ENCODE peak calls at places on chromosomes 3 and 15, in ten cellular contexts. L is colonic mucosa; D is CD4-positive, alpha-beta memory T cell; K is HCT116; R is tibial artery; X is AG04450; N is right cardiac atrium; V is lower lobe of right lung; G is CD4-positive, alpha-beta T cell; Q is H9. Y is an unnamed sample.

GRCh38 chr3:64815195-64815627 is 127.4 kb upstream of the ADAMTS9 start:
- DNase-seq in Q (no peak), N (no peak), R (no peak), V (no peak), K (no peak), G (no peak), L (no peak), D (no peak), X (no peak), Y (no peak)

GRCh38 chr3:131960324-131960723 is 74.5 kb downstream of the CPNE4 start:
- DNase-seq in X (peak), L (no peak), Q (no peak), K (no peak), N (no peak), R (no peak), G (no peak), D (no peak), V (no peak), Y (no peak)

GRCh38 chr3:186849392-186849975 is 7.0 kb downstream of the ADIPOQ start:
- DNase-seq in G (no peak), K (peak), X (no peak), L (no peak), V (no peak), R (no peak), Q (no peak), N (no peak), D (peak), Y (no peak)

GRCh38 chr3:189458536-189458935 is 172.7 kb upstream of the TP63 start:
- DNase-seq in V (no peak), X (no peak), N (peak), G (no peak), R (no peak), K (no peak), D (no peak), Q (no peak), L (no peak), Y (no peak)

GRCh38 chr3:151276038-151277027 is 2.0 kb downstream of the P2RY14 start:
- DNase-seq in Q (no peak), D (peak), K (no peak), G (no peak), X (no peak), N (no peak), L (no peak), R (no peak), V (no peak), Y (no peak)

GRCh38 chr3:193828477-193828876 is 235.5 kb downstream of the OPA1 start:
- DNase-seq in V (no peak), Q (no peak), R (no peak), G (no peak), N (no peak), X (no peak), D (no peak), K (no peak), L (no peak), Y (no peak)

GRCh38 chr15:97978408-97979130 is 18.1 kb downstream of the ARRDC4 start:
- DNase-seq in G (no peak), X (no peak), R (no peak), N (no peak), D (no peak), L (no peak), K (no peak), Q (no peak), V (no peak), Y (no peak)

GRCh38 chr3:126389112-126389791 is 5.5 kb upstream of the CFAP100 start:
- DNase-seq in V (peak), K (peak), L (peak), Q (peak), X (peak), G (no peak), R (peak), N (peak), D (no peak), Y (peak)

GRCh38 chr3:132161608-132162007 is 126.8 kb upstream of the CPNE4 start:
- DNase-seq in K (no peak), D (no peak), N (no peak), R (no peak), V (no peak), G (no peak), L (no peak), Q (peak), X (no peak), Y (no peak)

GRCh38 chr3:183253364-183253960 is 409 bp downstream of the B3GNT5 start:
- DNase-seq in D (peak), L (peak), G (no peak), N (peak), K (no peak), R (peak), X (peak), Q (no peak), V (peak), Y (no peak)

GRCh38 chr15:56211960-56212550 is 31.6 kb downstream of the RFX7 start:
- DNase-seq in G (no peak), R (no peak), L (no peak), K (no peak), N (no peak), Q (no peak), V (no peak), D (no peak), X (no peak), Y (no peak)

GRCh38 chr3:79019137-79019923 is 748.5 kb downstream of the ROBO1 start:
- DNase-seq in G (no peak), L (peak), K (no peak), R (peak), X (peak), N (peak), V (peak), Q (peak), D (no peak), Y (peak)

GRCh38 chr15:45126535-45127158 is 3.0 kb downstream of the DUOXA1 start:
- DNase-seq in D (peak), N (no peak), K (peak), R (no peak), G (peak), X (no peak), L (peak), Q (no peak), V (peak), Y (no peak)

GRCh38 chr3:71129611-71130515 is 453.7 kb downstream of the FOXP1 start:
- DNase-seq in D (peak), N (peak), G (no peak), V (no peak), L (no peak), X (no peak), K (no peak), R (no peak), Q (no peak), Y (no peak)

GRCh38 chr3:71127463-71128243 is 455.9 kb downstream of the FOXP1 start:
- DNase-seq in V (no peak), X (no peak), D (peak), R (no peak), Q (no peak), K (no peak), L (no peak), G (no peak), N (no peak), Y (no peak)

GRCh38 chr3:71125729-71126128 is 457.8 kb downstream of the FOXP1 start:
- DNase-seq in G (no peak), K (no peak), R (no peak), Q (no peak), X (no peak), L (no peak), D (no peak), V (no peak), N (no peak), Y (no peak)

GRCh38 chr3:71128951-71129350 is 454.6 kb downstream of the FOXP1 start:
- DNase-seq in X (no peak), N (no peak), G (no peak), Q (no peak), L (no peak), R (no peak), V (no peak), K (no peak), D (peak), Y (no peak)

GRCh38 chr3:71127052-71127451 is 456.5 kb downstream of the FOXP1 start:
- DNase-seq in G (no peak), D (no peak), X (no peak), V (no peak), N (no peak), L (no peak), K (no peak), Q (no peak), R (no peak), Y (no peak)
- H3K27ac ChIP-seq in G (peak), D (peak), X (no peak), V (peak), N (peak), L (peak), K (no peak), Q (no peak), R (peak), Y (no peak)

DNA sequence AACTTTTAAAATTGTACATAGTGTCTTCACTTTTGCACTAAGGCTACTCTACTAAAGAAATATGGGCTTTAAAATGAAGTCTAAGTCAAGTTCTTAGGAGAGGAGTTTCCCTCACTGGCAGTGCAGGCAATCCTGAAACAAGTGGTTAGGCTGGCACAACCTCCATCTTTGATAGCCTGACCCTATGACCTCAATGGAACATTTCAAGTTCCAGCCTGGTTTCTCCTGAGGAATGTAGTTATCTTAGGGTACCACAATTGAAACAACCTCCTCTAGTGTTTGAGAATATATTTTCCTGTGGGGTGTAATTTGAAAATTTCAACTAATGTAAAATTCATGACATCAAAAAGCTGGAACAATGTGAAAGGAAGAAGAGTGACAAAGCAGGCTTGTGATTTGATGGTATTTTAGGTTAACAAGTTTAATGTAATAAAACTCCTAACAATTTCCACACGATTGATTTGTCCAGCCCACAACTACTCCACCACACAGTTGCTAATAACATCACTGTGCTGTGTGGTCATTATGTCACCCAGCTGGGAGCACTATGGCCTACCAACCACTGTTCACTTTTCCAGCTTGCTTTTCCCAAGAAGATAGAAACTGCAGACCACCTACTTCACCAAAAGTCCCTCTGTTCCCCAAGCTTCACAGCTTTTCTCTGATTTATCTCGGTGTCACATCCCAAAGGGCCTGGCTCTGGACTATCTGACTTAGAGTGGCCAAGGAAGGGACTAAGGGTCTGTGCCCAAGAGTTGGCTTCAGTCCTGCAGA is 1.8 kb downstream of the WWTR1 start:
- DNase-seq in G (no peak), D (no peak), K (no peak), L (no peak), R (no peak), V (no peak), N (no peak), Q (no peak), X (no peak), Y (no peak)
- H3K27ac ChIP-seq in G (no peak), D (no peak), K (no peak), L (peak), R (peak), V (peak), N (peak), Q (no peak), X (peak), Y (no peak)

GRCh38 chr15:74620636-74621545 is 5.3 kb downstream of the CLK3 start:
- DNase-seq in D (peak), N (peak), V (peak), K (peak), R (peak), Q (peak), L (peak), X (no peak), G (peak), Y (peak)

GRCh38 chr15:74621936-74622335 is 6.3 kb downstream of the CLK3 start:
- DNase-seq in L (no peak), X (no peak), Q (peak), V (peak), N (peak), G (no peak), K (no peak), R (peak), D (no peak), Y (no peak)

GRCh38 chr15:74618841-74619596 is 3.4 kb downstream of the CLK3 start:
- DNase-seq in G (no peak), R (no peak), X (no peak), V (no peak), N (peak), D (no peak), Q (no peak), K (no peak), L (no peak), Y (no peak)

GRCh38 chr15:74621546-74621920 is 5.9 kb downstream of the CLK3 start:
- DNase-seq in R (peak), K (no peak), N (peak), V (no peak), D (no peak), L (no peak), X (no peak), Q (no peak), G (no peak), Y (peak)

GRCh38 chr15:74619916-74620635 is 4.4 kb downstream of the CLK3 start:
- DNase-seq in N (peak), R (no peak), Q (no peak), G (no peak), L (no peak), K (no peak), X (no peak), D (no peak), V (peak), Y (no peak)
- H3K27ac ChIP-seq in N (no peak), R (no peak), Q (no peak), G (no peak), L (no peak), K (no peak), X (no peak), D (no peak), V (no peak), Y (no peak)

GRCh38 chr3:127689266-127689860 is 16.6 kb downstream of the ABTB1 start:
- DNase-seq in G (no peak), K (no peak), X (no peak), Q (no peak), R (peak), N (peak), L (no peak), D (no peak), V (peak), Y (no peak)
- H3K27ac ChIP-seq in G (no peak), K (no peak), X (peak), Q (no peak), R (peak), N (peak), L (no peak), D (no peak), V (peak), Y (no peak)

DNA sequence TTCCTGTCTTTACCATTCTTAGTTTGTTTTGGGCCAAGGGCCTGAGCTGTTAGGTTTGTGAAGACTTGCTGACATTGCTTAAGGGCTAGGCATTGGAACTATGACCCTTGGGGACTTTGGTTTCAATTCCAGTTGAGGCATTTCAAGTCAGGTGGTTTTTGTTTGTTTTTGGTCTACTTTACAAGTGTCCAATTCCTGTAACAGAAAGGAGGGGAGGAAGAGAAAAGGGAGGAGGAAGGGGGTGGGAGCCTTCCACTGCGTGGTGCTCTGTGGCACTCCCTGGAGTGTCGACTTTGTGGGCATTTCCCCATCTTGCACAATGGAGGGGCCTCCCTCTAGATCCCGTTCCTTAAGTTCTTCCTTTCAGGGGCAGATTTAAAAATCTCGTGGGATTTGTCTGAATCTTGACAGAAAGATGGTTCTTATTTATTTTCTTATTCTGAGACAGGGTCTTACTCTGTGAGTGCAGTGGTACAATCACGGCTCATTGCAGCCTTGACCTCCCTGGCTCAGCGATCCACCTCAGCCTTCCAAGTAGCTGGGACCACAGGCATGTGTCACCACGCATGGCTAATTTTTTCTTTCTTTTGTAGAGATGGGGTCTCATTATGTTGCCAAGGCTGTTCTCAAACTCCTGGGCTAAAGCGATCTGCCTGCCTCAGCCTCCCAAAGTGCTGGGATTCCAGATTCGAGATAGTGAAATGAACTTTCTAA is 59.5 kb upstream of the RYK start:
- DNase-seq in R (no peak), D (no peak), K (no peak), G (no peak), V (peak), L (peak), X (no peak), Q (no peak), N (no peak), Y (no peak)
- H3K27ac ChIP-seq in R (peak), D (no peak), K (no peak), G (no peak), V (peak), L (peak), X (no peak), Q (no peak), N (no peak), Y (no peak)

Y was measured in substantia nigra.